ENCODE peak calls at places on chromosome 15, in eight cellular contexts. W is breast epithelium, A is MV-4-11, S is right atrium auricular region, H is Calu3, I is GM10248, G is lower lobe of right lung, K is IMR-90. P is an unnamed sample.

GRCh38 chr15:85963262-85963760 is 116.4 kb upstream of the AGBL1 start:
- DNase-seq in S (no peak), H (no peak), I (no peak), K (no peak), A (no peak), G (no peak), W (no peak), P (no peak)

GRCh38 chr15:94421711-94422110 is 190.3 kb downstream of the MCTP2 start:
- DNase-seq in H (no peak), W (no peak), G (no peak), S (no peak), A (no peak), I (no peak), K (no peak), P (no peak)

GRCh38 chr15:67105065-67105951 is 39.9 kb downstream of the SMAD3 start:
- DNase-seq in K (peak), W (peak), S (peak), G (no peak), I (no peak), A (no peak), H (peak), P (peak)

GRCh38 chr15:45549831-45550230 is 27.3 kb upstream of the SLC30A4 start:
- DNase-seq in I (no peak), G (no peak), A (no peak), W (no peak), H (no peak), K (peak), S (no peak), P (no peak)

GRCh38 chr15:91050128-91050455 is 27.7 kb upstream of the VPS33B start:
- DNase-seq in S (no peak), I (no peak), W (no peak), A (no peak), G (no peak), H (no peak), K (no peak), P (no peak)

GRCh38 chr15:38714309-38715072 is 149.9 kb upstream of the RASGRP1 start:
- DNase-seq in W (peak), S (no peak), A (no peak), G (no peak), I (no peak), K (peak), H (no peak), P (no peak)

GRCh38 chr15:55226127-55226526 is 29.4 kb upstream of the RSL24D1 start:
- DNase-seq in A (no peak), K (no peak), G (no peak), S (no peak), H (no peak), W (no peak), I (no peak), P (no peak)

GRCh38 chr15:56817266-56817665 is 84.0 kb upstream of the ZNF280D start:
- DNase-seq in I (no peak), W (no peak), H (no peak), A (no peak), K (peak), G (no peak), S (no peak), P (no peak)

GRCh38 chr15:85339976-85340665 is 40.3 kb upstream of the AKAP13 start:
- DNase-seq in K (peak), H (no peak), S (no peak), I (no peak), W (no peak), A (no peak), G (no peak), P (no peak)

GRCh38 chr15:42091753-42092665 is 2.4 kb downstream of the PLA2G4D start:
- DNase-seq in G (no peak), W (no peak), K (no peak), A (no peak), H (no peak), S (peak), I (no peak), P (no peak)

GRCh38 chr15:67813104-67813634 is 12.1 kb upstream of the SKOR1 start:
- DNase-seq in I (no peak), A (no peak), K (no peak), W (no peak), H (no peak), S (no peak), G (no peak), P (no peak)

GRCh38 chr15:63800245-63800644 is 33.5 kb downstream of the HERC1 start:
- DNase-seq in W (no peak), G (no peak), I (no peak), K (no peak), H (no peak), S (no peak), A (no peak), P (no peak)

GRCh38 chr15:69388259-69388658 is 25.9 kb upstream of the KIF23 start:
- DNase-seq in K (no peak), I (no peak), G (no peak), H (no peak), S (no peak), A (no peak), W (no peak), P (no peak)

GRCh38 chr15:77696871-77697270 is 64.2 kb upstream of the LINGO1 start:
- DNase-seq in G (no peak), H (no peak), A (no peak), K (no peak), W (no peak), I (no peak), S (no peak), P (no peak)

GRCh38 chr15:100738614-100739013 is 136.2 kb downstream of the ASB7 start:
- DNase-seq in S (no peak), K (no peak), G (no peak), A (no peak), W (no peak), I (no peak), H (no peak), P (no peak)

GRCh38 chr15:49877117-49877860 is 241.7 kb downstream of the ATP8B4 start:
- DNase-seq in A (no peak), W (no peak), G (no peak), I (no peak), S (no peak), K (peak), H (no peak), P (no peak)

GRCh38 chr15:88663216-88663615 is 24.4 kb downstream of the ISG20 start:
- DNase-seq in S (peak), I (no peak), A (no peak), W (peak), K (no peak), H (no peak), G (no peak), P (no peak)

GRCh38 chr15:62752687-62753517 is 289.6 kb upstream of the TPM1 start:
- DNase-seq in H (no peak), W (no peak), A (no peak), G (no peak), K (peak), S (no peak), I (no peak), P (no peak)

GRCh38 chr15:29747837-29748417 is 74.3 kb downstream of the TJP1 start:
- DNase-seq in G (no peak), H (no peak), S (no peak), A (no peak), K (peak), I (no peak), W (no peak), P (no peak)

GRCh38 chr15:68047826-68048225 is 6.3 kb upstream of the PIAS1 start:
- DNase-seq in I (no peak), H (peak), K (no peak), A (no peak), W (no peak), S (no peak), G (no peak), P (no peak)

GRCh38 chr15:70609919-70610318 is 153.4 kb downstream of the UACA start:
- DNase-seq in A (no peak), W (no peak), G (no peak), H (no peak), K (no peak), I (no peak), S (no peak), P (no peak)

GRCh38 chr15:43239732-43240491 is 19.1 kb upstream of the EPB42 start:
- DNase-seq in I (peak), G (no peak), K (no peak), H (no peak), W (no peak), A (peak), S (no peak), P (no peak)